ENCODE peak calls at places on chromosomes 13 and 19, in eight cellular contexts. One of them, this sample, is unnamed.

GRCh38 chr19:2150794-2151338 is 500 bp downstream of the AP3D1 start:
- DNase-seq in PC-9: peak
- DNase-seq in iPS DF 19.7: no peak
- DNase-seq in NCI-H1092 treated with DMSO at 0.1 percent for 48 hours: no peak
- DNase-seq in activated CD4-positive, alpha-beta T cell treated with anti-CD3 and anti-CD28 coated beads for 1 hour: no peak
- DNase-seq in effector memory CD4-positive, alpha-beta T cell: no peak
- DNase-seq in WTC11: no peak
- DNase-seq in activated T-cell treated with anti-CD3 and anti-CD28 coated beads, Interleukin-2, amount 50 U/mL, for 72 hours: peak
- DNase-seq in this sample: peak

GRCh38 chr13:45658586-45659235 is 43.2 kb upstream of the ERICH6B start:
- DNase-seq in PC-9: no peak
- DNase-seq in iPS DF 19.7: no peak
- DNase-seq in NCI-H1092 treated with DMSO at 0.1 percent for 48 hours: no peak
- DNase-seq in activated CD4-positive, alpha-beta T cell treated with anti-CD3 and anti-CD28 coated beads for 1 hour: no peak
- DNase-seq in effector memory CD4-positive, alpha-beta T cell: no peak
- DNase-seq in WTC11: no peak
- DNase-seq in activated T-cell treated with anti-CD3 and anti-CD28 coated beads, Interleukin-2, amount 50 U/mL, for 72 hours: no peak
- DNase-seq in this sample: no peak

GRCh38 chr19:34236035-34236793 is 18.1 kb upstream of the GARRE1 start:
- DNase-seq in PC-9: no peak
- DNase-seq in iPS DF 19.7: no peak
- DNase-seq in NCI-H1092 treated with DMSO at 0.1 percent for 48 hours: no peak
- DNase-seq in activated CD4-positive, alpha-beta T cell treated with anti-CD3 and anti-CD28 coated beads for 1 hour: no peak
- DNase-seq in effector memory CD4-positive, alpha-beta T cell: no peak
- DNase-seq in WTC11: no peak
- DNase-seq in activated T-cell treated with anti-CD3 and anti-CD28 coated beads, Interleukin-2, amount 50 U/mL, for 72 hours: no peak
- DNase-seq in this sample: no peak

GRCh38 chr13:110978390-110978789 is 63.5 kb upstream of the ANKRD10 start:
- DNase-seq in PC-9: no peak
- DNase-seq in iPS DF 19.7: no peak
- DNase-seq in NCI-H1092 treated with DMSO at 0.1 percent for 48 hours: no peak
- DNase-seq in activated CD4-positive, alpha-beta T cell treated with anti-CD3 and anti-CD28 coated beads for 1 hour: no peak
- DNase-seq in effector memory CD4-positive, alpha-beta T cell: no peak
- DNase-seq in WTC11: no peak
- DNase-seq in activated T-cell treated with anti-CD3 and anti-CD28 coated beads, Interleukin-2, amount 50 U/mL, for 72 hours: no peak
- DNase-seq in this sample: no peak

GRCh38 chr19:42188665-42189064 is 28.8 kb downstream of the DEDD2 start:
- DNase-seq in PC-9: no peak
- DNase-seq in iPS DF 19.7: no peak
- DNase-seq in NCI-H1092 treated with DMSO at 0.1 percent for 48 hours: no peak
- DNase-seq in activated CD4-positive, alpha-beta T cell treated with anti-CD3 and anti-CD28 coated beads for 1 hour: no peak
- DNase-seq in effector memory CD4-positive, alpha-beta T cell: no peak
- DNase-seq in WTC11: no peak
- DNase-seq in activated T-cell treated with anti-CD3 and anti-CD28 coated beads, Interleukin-2, amount 50 U/mL, for 72 hours: no peak
- DNase-seq in this sample: no peak

GRCh38 chr19:38082256-38083118 is 141.5 kb downstream of the DPF1 start:
- DNase-seq in PC-9: no peak
- DNase-seq in iPS DF 19.7: no peak
- DNase-seq in NCI-H1092 treated with DMSO at 0.1 percent for 48 hours: no peak
- DNase-seq in activated CD4-positive, alpha-beta T cell treated with anti-CD3 and anti-CD28 coated beads for 1 hour: no peak
- DNase-seq in effector memory CD4-positive, alpha-beta T cell: no peak
- DNase-seq in WTC11: no peak
- DNase-seq in activated T-cell treated with anti-CD3 and anti-CD28 coated beads, Interleukin-2, amount 50 U/mL, for 72 hours: no peak
- DNase-seq in this sample: no peak

GRCh38 chr13:101346942-101347728 is 69.2 kb downstream of the NALCN start:
- DNase-seq in PC-9: no peak
- DNase-seq in iPS DF 19.7: no peak
- DNase-seq in NCI-H1092 treated with DMSO at 0.1 percent for 48 hours: no peak
- DNase-seq in activated CD4-positive, alpha-beta T cell treated with anti-CD3 and anti-CD28 coated beads for 1 hour: no peak
- DNase-seq in effector memory CD4-positive, alpha-beta T cell: no peak
- DNase-seq in WTC11: no peak
- DNase-seq in activated T-cell treated with anti-CD3 and anti-CD28 coated beads, Interleukin-2, amount 50 U/mL, for 72 hours: no peak
- DNase-seq in this sample: no peak

GRCh38 chr13:23430664-23431063 is 2.8 kb downstream of the SACS start:
- DNase-seq in PC-9: no peak
- DNase-seq in iPS DF 19.7: no peak
- DNase-seq in NCI-H1092 treated with DMSO at 0.1 percent for 48 hours: no peak
- DNase-seq in activated CD4-positive, alpha-beta T cell treated with anti-CD3 and anti-CD28 coated beads for 1 hour: no peak
- DNase-seq in effector memory CD4-positive, alpha-beta T cell: no peak
- DNase-seq in WTC11: no peak
- DNase-seq in activated T-cell treated with anti-CD3 and anti-CD28 coated beads, Interleukin-2, amount 50 U/mL, for 72 hours: no peak
- DNase-seq in this sample: no peak

GRCh38 chr13:25429466-25429865 is 57.7 kb downstream of the ATP8A2 start:
- DNase-seq in PC-9: no peak
- DNase-seq in iPS DF 19.7: no peak
- DNase-seq in NCI-H1092 treated with DMSO at 0.1 percent for 48 hours: no peak
- DNase-seq in activated CD4-positive, alpha-beta T cell treated with anti-CD3 and anti-CD28 coated beads for 1 hour: no peak
- DNase-seq in effector memory CD4-positive, alpha-beta T cell: no peak
- DNase-seq in WTC11: no peak
- DNase-seq in activated T-cell treated with anti-CD3 and anti-CD28 coated beads, Interleukin-2, amount 50 U/mL, for 72 hours: no peak
- DNase-seq in this sample: no peak

GRCh38 chr19:4077800-4078683 is 11.3 kb upstream of the ZBTB7A start:
- DNase-seq in PC-9: no peak
- DNase-seq in iPS DF 19.7: no peak
- DNase-seq in NCI-H1092 treated with DMSO at 0.1 percent for 48 hours: no peak
- DNase-seq in activated CD4-positive, alpha-beta T cell treated with anti-CD3 and anti-CD28 coated beads for 1 hour: no peak
- DNase-seq in effector memory CD4-positive, alpha-beta T cell: no peak
- DNase-seq in WTC11: peak
- DNase-seq in activated T-cell treated with anti-CD3 and anti-CD28 coated beads, Interleukin-2, amount 50 U/mL, for 72 hours: peak
- DNase-seq in this sample: peak

GRCh38 chr13:33543631-33544030 is 258.1 kb upstream of the STARD13 start:
- DNase-seq in PC-9: no peak
- DNase-seq in iPS DF 19.7: no peak
- DNase-seq in NCI-H1092 treated with DMSO at 0.1 percent for 48 hours: peak
- DNase-seq in activated CD4-positive, alpha-beta T cell treated with anti-CD3 and anti-CD28 coated beads for 1 hour: no peak
- DNase-seq in effector memory CD4-positive, alpha-beta T cell: no peak
- DNase-seq in WTC11: no peak
- DNase-seq in activated T-cell treated with anti-CD3 and anti-CD28 coated beads, Interleukin-2, amount 50 U/mL, for 72 hours: peak
- DNase-seq in this sample: no peak